ENCODE peak calls at places on chromosomes 6 and 20, in five cellular contexts. H is AG10803, G is cardiac muscle cell, C is A549, F is mucosa of descending colon. Y is an unnamed sample.

GRCh38 chr20:10783660-10784336 is 110.0 kb upstream of the JAG1 start:
- DNase-seq in H (no peak), G (no peak), C (no peak), F (no peak), Y (no peak)

GRCh38 chr6:158131926-158132325 is 36.1 kb downstream of the SERAC1 start:
- DNase-seq in H (no peak), G (peak), C (peak), F (no peak), Y (no peak)

GRCh38 chr6:45951771-45952529 is 63.7 kb downstream of the CLIC5 start:
- DNase-seq in H (peak), G (no peak), C (no peak), F (no peak), Y (no peak)

GRCh38 chr6:39005774-39006173 is 42.8 kb upstream of the GLP1R start:
- DNase-seq in H (no peak), G (no peak), C (no peak), F (no peak), Y (no peak)

GRCh38 chr6:169285165-169285564 is 31.5 kb upstream of the THBS2 start:
- DNase-seq in H (no peak), G (no peak), C (no peak), F (no peak), Y (no peak)

GRCh38 chr20:46559685-46560440 is 9.4 kb upstream of the OCSTAMP start:
- DNase-seq in H (no peak), G (no peak), C (no peak), F (no peak), Y (no peak)

GRCh38 chr6:7258231-7258763 is 54.7 kb downstream of the SSR1 start:
- DNase-seq in H (no peak), G (no peak), C (no peak), F (no peak), Y (no peak)

GRCh38 chr6:122736166-122736565 is 43.4 kb upstream of the FABP7 start:
- DNase-seq in H (no peak), G (no peak), C (no peak), F (no peak), Y (no peak)

GRCh38 chr6:138467901-138468300 is 31.4 kb downstream of the NHSL1 start:
- DNase-seq in H (no peak), G (no peak), C (no peak), F (no peak), Y (no peak)

GRCh38 chr6:12280458-12280857 is 9.7 kb upstream of the EDN1 start:
- DNase-seq in H (peak), G (no peak), C (no peak), F (no peak), Y (no peak)

GRCh38 chr6:56359201-56359899 is 112.0 kb upstream of the COL21A1 start:
- DNase-seq in H (peak), G (peak), C (peak), F (no peak), Y (no peak)

GRCh38 chr6:160259585-160259984 is 964 bp upstream of the SLC22A2 start:
- DNase-seq in H (no peak), G (peak), C (no peak), F (no peak), Y (no peak)

GRCh38 chr6:69631552-69632346 is 165.1 kb downstream of the LMBRD1 start:
- DNase-seq in H (no peak), G (no peak), C (no peak), F (no peak), Y (no peak)

GRCh38 chr6:2891768-2892170 is 11.3 kb downstream of the SERPINB9 start:
- DNase-seq in H (no peak), G (no peak), C (no peak), F (peak), Y (no peak)

GRCh38 chr6:139778688-139779087 is 404.2 kb upstream of the CITED2 start:
- DNase-seq in H (peak), G (peak), C (no peak), F (no peak), Y (no peak)

GRCh38 chr6:44128020-44128917 is 915 bp downstream of the TMEM63B start:
- DNase-seq in H (no peak), G (peak), C (peak), F (peak), Y (no peak)

GRCh38 chr6:121143476-121143875 is 190.8 kb downstream of the TBC1D32 start:
- DNase-seq in H (peak), G (no peak), C (no peak), F (no peak), Y (no peak)

GRCh38 chr20:53597085-53597482 is 3.4 kb upstream of the ZNF217 start:
- DNase-seq in H (no peak), G (no peak), C (no peak), F (no peak), Y (no peak)

GRCh38 chr20:53597521-53598120 is 4.0 kb upstream of the ZNF217 start:
- DNase-seq in H (no peak), G (no peak), C (no peak), F (no peak), Y (no peak)

GRCh38 chr20:53598140-53599038 is 4.8 kb upstream of the ZNF217 start:
- DNase-seq in H (no peak), G (no peak), C (no peak), F (no peak), Y (no peak)

GRCh38 chr20:53595018-53595378 is 1.4 kb upstream of the ZNF217 start:
- DNase-seq in H (no peak), G (no peak), C (no peak), F (no peak), Y (no peak)

GRCh38 chr20:53594068-53595017 is 704 bp upstream of the ZNF217 start:
- DNase-seq in H (peak), G (peak), C (peak), F (peak), Y (peak)
- TF ChIP-seq CTCF in H (no peak), G (peak), C (peak), F (no peak), Y (peak)

GRCh38 chr6:1524040-1524480 is 85.7 kb upstream of the FOXC1 start:
- DNase-seq in H (peak), G (peak), C (peak), F (peak), Y (no peak)
- TF ChIP-seq CTCF in H (peak), G (peak), C (peak), F (peak), Y (peak)

GRCh38 chr20:62353289-62354030 is 13.7 kb downstream of the LAMA5 start:
- DNase-seq in H (no peak), G (no peak), C (no peak), F (no peak), Y (no peak)

GRCh38 chr20:62350629-62351422 is 16.3 kb downstream of the LAMA5 start:
- DNase-seq in H (no peak), G (no peak), C (no peak), F (no peak), Y (no peak)

GRCh38 chr20:62354031-62354808 is 12.9 kb downstream of the LAMA5 start:
- DNase-seq in H (no peak), G (no peak), C (no peak), F (no peak), Y (no peak)

GRCh38 chr20:62351469-62352401 is 15.4 kb downstream of the LAMA5 start:
- DNase-seq in H (no peak), G (no peak), C (no peak), F (no peak), Y (no peak)

GRCh38 chr20:62352402-62353288 is 14.5 kb downstream of the LAMA5 start:
- DNase-seq in H (no peak), G (no peak), C (peak), F (no peak), Y (no peak)
- TF ChIP-seq CTCF in H (no peak), G (no peak), C (peak), F (no peak), Y (peak)

DNA sequence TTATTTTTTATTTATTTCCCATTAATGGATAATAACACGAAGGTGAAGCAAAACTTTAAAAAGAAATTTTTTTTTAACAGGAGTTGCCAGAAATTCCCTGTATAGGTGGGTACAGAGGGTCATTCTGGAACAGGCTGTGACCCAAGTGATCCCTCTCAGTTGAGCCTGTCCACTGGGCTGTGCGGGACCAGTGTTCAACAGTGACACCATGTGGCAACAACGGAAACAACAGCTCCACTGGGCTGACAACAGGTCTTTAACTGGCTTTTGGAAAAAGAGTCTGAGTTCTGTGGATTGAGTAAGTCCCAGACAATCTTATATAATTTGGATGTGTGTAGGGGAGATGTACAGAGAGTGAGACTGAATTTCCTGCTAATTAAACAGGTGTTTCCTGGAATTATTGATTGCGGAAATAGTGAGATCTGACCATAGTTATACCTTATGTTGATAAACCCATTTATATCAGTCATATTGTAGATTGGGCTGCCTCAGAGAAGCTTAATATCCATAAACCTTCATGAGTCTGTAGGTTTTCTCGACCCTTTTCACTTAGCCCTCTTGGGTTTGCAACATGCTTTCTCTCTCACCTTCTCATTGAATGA is 17.6 kb downstream of the KIAA1755 start:
- DNase-seq in H (no peak), G (no peak), C (no peak), F (no peak), Y (peak)
- TF ChIP-seq CTCF in H (peak), G (peak), C (peak), F (peak), Y (peak)

GRCh38 chr20:34022154-34022842 is 28.6 kb downstream of the RALY start:
- DNase-seq in H (no peak), G (peak), C (peak), F (no peak), Y (no peak)
- TF ChIP-seq CTCF in H (peak), G (peak), C (peak), F (no peak), Y (peak)

DNA sequence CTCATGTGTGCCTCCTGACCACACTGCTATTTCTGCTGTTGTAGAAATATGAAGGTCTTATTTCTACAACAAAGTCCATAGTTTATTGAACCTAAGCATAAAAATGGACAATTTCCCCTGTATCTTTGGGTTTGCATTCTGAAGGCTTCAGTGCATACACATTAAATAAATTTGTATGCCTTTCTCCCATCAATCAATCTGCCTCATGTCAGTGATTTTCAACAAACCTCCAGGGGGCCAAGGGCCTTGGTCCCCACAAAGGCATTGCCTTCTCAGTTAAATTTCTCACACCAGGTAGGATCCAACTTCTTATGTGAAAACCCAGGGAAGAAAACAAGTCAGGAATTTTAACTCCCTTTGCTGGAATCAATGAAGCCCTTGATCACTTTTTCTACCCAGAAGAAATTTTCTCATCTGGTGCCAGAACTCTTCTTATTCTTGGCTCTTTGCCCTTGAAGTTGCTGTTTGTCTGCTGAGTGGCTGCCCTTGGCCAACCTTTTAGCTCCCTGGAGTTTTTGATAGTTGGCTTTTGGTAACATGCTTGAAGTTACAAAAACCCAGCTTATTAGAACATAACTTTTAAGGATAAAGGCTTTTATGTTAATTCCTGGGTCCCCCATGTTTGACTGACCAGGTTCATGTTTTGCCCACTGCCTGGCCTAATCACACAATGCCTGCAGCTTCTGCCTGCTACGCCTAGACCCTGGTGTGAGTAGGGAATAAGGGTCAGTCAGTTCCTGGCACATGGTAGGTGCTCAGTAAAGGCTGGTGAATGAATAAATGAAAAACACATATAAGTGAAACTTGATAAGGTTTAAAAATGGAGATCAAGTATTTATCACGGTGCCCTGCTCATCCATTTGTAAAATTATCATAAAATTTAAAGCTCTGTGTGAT is 37.0 kb downstream of the SHLD1 start:
- DNase-seq in H (peak), G (no peak), C (no peak), F (no peak), Y (no peak)
- TF ChIP-seq CTCF in H (no peak), G (no peak), C (no peak), F (no peak), Y (no peak)

GRCh38 chr6:27178001-27178730 is 69.3 kb upstream of the PRSS16 start:
- DNase-seq in H (peak), G (peak), C (peak), F (no peak), Y (no peak)
- TF ChIP-seq CTCF in H (no peak), G (no peak), C (no peak), F (no peak), Y (peak)

GRCh38 chr6:5493806-5494205 is 232.5 kb downstream of the FARS2 start:
- DNase-seq in H (no peak), G (no peak), C (no peak), F (no peak), Y (no peak)
- TF ChIP-seq CTCF in H (no peak), G (no peak), C (no peak), F (no peak), Y (no peak)

Y was measured in chondrocyte.